ENCODE peak calls at places on chromosomes 11 and 22, in eight cellular contexts. L is right lobe of liver, N is esophagus muscularis mucosa, J is breast epithelium, P is vagina, S is HCT116, V is K562, B is sigmoid colon. Z is an unnamed sample.

GRCh38 chr11:78218707-78219492 is 30.2 kb downstream of the USP35 start:
- DNase-seq in V (no peak), B (no peak), L (peak), N (no peak), P (peak), S (no peak), J (no peak), Z (peak)

GRCh38 chr22:44458044-44459020 is 39.7 kb downstream of the RTL6 start:
- DNase-seq in J (no peak), L (no peak), S (no peak), V (no peak), N (peak), P (peak), B (no peak), Z (peak)

GRCh38 chr11:93002380-93002779 is 32.9 kb downstream of the MTNR1B start:
- DNase-seq in L (no peak), P (no peak), S (no peak), J (no peak), V (no peak), N (no peak), B (no peak), Z (no peak)

GRCh38 chr11:123674297-123674696 is 19.9 kb upstream of the SCN3B start:
- DNase-seq in L (no peak), J (no peak), B (no peak), S (no peak), V (no peak), N (no peak), P (no peak), Z (no peak)

GRCh38 chr22:46521994-46522393 is 15.4 kb downstream of the CELSR1 start:
- DNase-seq in V (no peak), L (no peak), P (no peak), B (no peak), S (no peak), J (no peak), N (no peak), Z (no peak)

GRCh38 chr22:30238661-30239420 is 7.7 kb downstream of the LIF start:
- DNase-seq in B (peak), V (peak), S (no peak), P (no peak), N (peak), L (no peak), J (no peak), Z (no peak)

GRCh38 chr22:31866918-31867317 is 77.4 kb upstream of the YWHAH start:
- DNase-seq in V (peak), N (no peak), B (no peak), P (no peak), J (no peak), L (no peak), S (no peak), Z (no peak)

GRCh38 chr22:37328017-37328416 is 45.7 kb downstream of the CYTH4 start:
- DNase-seq in B (no peak), N (no peak), P (no peak), V (no peak), J (no peak), S (peak), L (no peak), Z (no peak)

GRCh38 chr11:68371176-68372041 is 59.0 kb downstream of the LRP5 start:
- DNase-seq in V (no peak), S (no peak), J (no peak), L (peak), B (no peak), P (no peak), N (no peak), Z (no peak)

GRCh38 chr11:97611345-97611744 is 1221.5 kb downstream of the JRKL start:
- DNase-seq in V (no peak), N (no peak), B (no peak), S (no peak), P (no peak), J (no peak), L (no peak), Z (no peak)

GRCh38 chr11:12625438-12626071 is 48.7 kb upstream of the TEAD1 start:
- DNase-seq in B (no peak), P (no peak), S (no peak), V (peak), J (no peak), L (no peak), N (no peak), Z (no peak)
- TF ChIP-seq POLR2A in B (no peak), P (no peak), S (no peak), V (no peak), J (no peak), L (no peak), N (no peak), Z (no peak)

DNA sequence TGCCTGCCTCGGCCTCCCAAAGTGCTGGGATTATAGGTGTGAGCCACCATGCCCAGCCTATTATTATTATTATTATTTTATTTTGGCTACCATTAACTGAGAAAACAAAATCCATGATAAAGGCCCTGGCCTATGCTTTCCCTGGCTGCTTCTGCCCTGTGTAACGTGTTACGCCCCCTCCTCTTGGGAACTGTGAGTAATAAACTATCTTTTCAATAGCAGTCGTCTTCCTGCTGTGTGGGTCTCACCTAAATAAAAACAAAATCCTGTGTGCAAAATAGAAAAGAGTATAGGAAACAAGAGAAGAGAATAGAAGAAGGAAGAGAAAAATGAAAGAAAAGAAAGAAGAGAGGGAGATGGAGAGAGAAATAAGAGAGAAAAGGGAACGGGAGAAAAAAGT is 237.0 kb downstream of the MIAT start:
- DNase-seq in V (no peak), J (no peak), B (no peak), S (no peak), L (no peak), N (no peak), P (peak), Z (no peak)
- H3K27ac ChIP-seq in V (no peak), J (no peak), B (peak), S (no peak), L (no peak), N (peak), P (peak), Z (no peak)

GRCh38 chr11:120120805-120121335 is 17.0 kb downstream of the TRIM29 start:
- DNase-seq in V (no peak), B (no peak), P (no peak), L (no peak), J (no peak), S (no peak), N (no peak), Z (no peak)

GRCh38 chr11:120121336-120121735 is 16.6 kb downstream of the TRIM29 start:
- DNase-seq in S (no peak), B (no peak), L (no peak), N (no peak), P (no peak), V (no peak), J (no peak), Z (no peak)

GRCh38 chr11:120122921-120123683 is 14.8 kb downstream of the TRIM29 start:
- DNase-seq in S (no peak), N (no peak), V (peak), J (no peak), L (no peak), P (no peak), B (no peak), Z (no peak)

GRCh38 chr11:120123946-120124345 is 14.0 kb downstream of the TRIM29 start:
- DNase-seq in N (no peak), V (no peak), B (no peak), L (no peak), P (no peak), J (no peak), S (no peak), Z (no peak)

GRCh38 chr11:120121914-120122473 is 15.9 kb downstream of the TRIM29 start:
- DNase-seq in P (no peak), L (no peak), V (no peak), N (no peak), J (no peak), S (no peak), B (no peak), Z (no peak)
- TF ChIP-seq POLR2A in P (no peak), L (no peak), V (no peak), N (no peak), J (no peak), S (no peak), B (no peak), Z (no peak)

GRCh38 chr11:115515647-115516046 is 11.4 kb upstream of the CADM1 start:
- DNase-seq in S (no peak), N (no peak), P (no peak), V (no peak), L (no peak), J (no peak), B (no peak), Z (no peak)

GRCh38 chr11:115523727-115524399 is 19.6 kb upstream of the CADM1 start:
- DNase-seq in B (no peak), L (peak), N (no peak), P (no peak), J (no peak), V (no peak), S (no peak), Z (no peak)

GRCh38 chr11:115522302-115522701 is 18.1 kb upstream of the CADM1 start:
- DNase-seq in S (no peak), J (no peak), P (no peak), L (no peak), B (no peak), V (no peak), N (no peak), Z (no peak)

GRCh38 chr11:115521874-115522273 is 17.7 kb upstream of the CADM1 start:
- DNase-seq in P (no peak), N (no peak), J (no peak), B (no peak), L (no peak), V (no peak), S (no peak), Z (no peak)

GRCh38 chr11:115518983-115519382 is 14.8 kb upstream of the CADM1 start:
- DNase-seq in N (no peak), V (no peak), S (no peak), J (no peak), B (no peak), L (no peak), P (no peak), Z (no peak)
- H3K27ac ChIP-seq in N (no peak), V (no peak), S (no peak), J (no peak), B (no peak), L (no peak), P (no peak), Z (no peak)

DNA sequence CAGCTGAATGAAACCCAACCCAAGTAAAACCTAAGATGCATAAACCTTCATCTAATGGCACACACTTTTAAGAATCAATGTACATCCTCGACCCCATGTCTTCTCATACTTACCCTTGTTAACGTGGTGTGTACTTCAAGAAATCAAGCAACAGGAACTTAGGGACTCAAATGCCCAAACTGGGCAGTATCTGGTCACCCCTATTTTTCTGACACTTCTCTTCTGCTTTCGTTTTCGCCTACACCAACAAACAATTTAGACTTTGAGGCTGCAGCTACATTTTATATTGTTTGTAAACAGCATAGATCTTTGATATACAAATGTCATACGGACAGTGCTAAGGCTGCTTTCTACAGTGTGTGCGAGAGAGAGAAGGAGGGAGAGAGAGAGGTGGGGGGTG is 1044.0 kb downstream of the NTM start:
- DNase-seq in V (no peak), N (no peak), L (no peak), B (no peak), P (no peak), J (no peak), S (no peak), Z (no peak)
- TF ChIP-seq POLR2A in V (no peak), N (no peak), L (no peak), B (no peak), P (no peak), J (no peak), S (no peak), Z (no peak)

GRCh38 chr11:7575841-7576451 is 62.1 kb downstream of the PPFIBP2 start:
- DNase-seq in B (no peak), V (no peak), N (no peak), P (no peak), L (no peak), J (no peak), S (no peak), Z (no peak)

GRCh38 chr11:7578276-7578955 is 64.6 kb downstream of the PPFIBP2 start:
- DNase-seq in V (no peak), J (no peak), N (no peak), B (no peak), L (no peak), S (no peak), P (no peak), Z (no peak)

GRCh38 chr11:7577226-7577882 is 63.6 kb downstream of the PPFIBP2 start:
- DNase-seq in V (no peak), B (peak), L (no peak), J (no peak), P (no peak), S (no peak), N (no peak), Z (no peak)

GRCh38 chr11:7577883-7578242 is 64.1 kb downstream of the PPFIBP2 start:
- DNase-seq in N (no peak), L (no peak), P (no peak), J (no peak), B (no peak), S (no peak), V (peak), Z (no peak)

GRCh38 chr11:7576671-7577225 is 62.9 kb downstream of the PPFIBP2 start:
- DNase-seq in P (no peak), L (no peak), S (no peak), V (no peak), B (peak), J (no peak), N (no peak), Z (no peak)
- H3K27ac ChIP-seq in P (peak), L (peak), S (no peak), V (no peak), B (peak), J (peak), N (peak), Z (peak)

GRCh38 chr11:72042059-72042425 is 38.3 kb downstream of the NUMA1 start:
- DNase-seq in S (no peak), P (no peak), J (no peak), V (no peak), N (no peak), B (no peak), L (no peak), Z (no peak)

GRCh38 chr11:72040497-72041363 is 39.6 kb downstream of the NUMA1 start:
- DNase-seq in L (peak), B (peak), N (peak), V (peak), S (peak), P (no peak), J (peak), Z (peak)

GRCh38 chr11:72039108-72039850 is 40.6 kb downstream of the IL18BP start:
- DNase-seq in V (no peak), S (no peak), B (no peak), L (no peak), N (no peak), J (no peak), P (no peak), Z (no peak)

GRCh38 chr11:72038491-72038890 is 39.8 kb downstream of the IL18BP start:
- DNase-seq in V (no peak), L (no peak), J (peak), S (no peak), P (no peak), B (peak), N (no peak), Z (no peak)

DNA sequence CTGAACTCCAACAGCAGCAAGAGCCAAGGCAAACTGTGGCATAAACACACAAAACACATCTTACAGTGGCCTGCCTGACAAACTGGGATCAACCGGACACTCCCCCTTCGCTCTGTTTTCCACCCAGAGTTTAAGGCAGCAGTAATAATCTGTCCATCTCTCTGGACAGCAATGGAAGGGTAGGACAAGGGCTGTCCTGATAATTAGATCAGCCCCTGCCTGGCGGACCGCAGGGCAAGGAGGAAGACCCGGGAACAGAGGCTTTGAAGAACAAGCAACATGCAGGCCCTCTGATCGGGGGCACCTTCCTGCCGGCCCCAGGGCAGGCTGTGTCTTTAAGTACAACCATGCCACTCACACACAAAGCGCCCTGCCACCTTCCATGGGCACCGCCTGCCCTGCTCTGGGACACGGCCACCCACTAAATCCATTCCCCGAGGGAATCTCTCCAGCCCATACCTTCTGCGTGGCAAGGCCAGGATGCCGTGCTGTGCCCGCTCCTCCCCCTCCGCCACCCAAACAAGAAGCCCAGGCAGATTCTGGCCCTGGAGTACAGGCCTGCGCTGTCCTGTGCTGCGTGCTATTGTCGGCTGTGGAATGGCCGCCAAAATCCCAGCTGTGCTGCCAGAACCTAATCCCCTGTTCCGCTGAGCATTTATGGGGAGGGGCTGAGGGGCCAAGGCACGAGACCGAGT is 38.8 kb downstream of the NUMA1 start:
- DNase-seq in J (peak), N (peak), L (peak), S (peak), B (peak), V (peak), P (no peak), Z (peak)
- TF ChIP-seq POLR2A in J (no peak), N (no peak), L (peak), S (no peak), B (peak), V (no peak), P (peak), Z (no peak)